ENCODE peak calls at places on chromosomes 16 and 17, in five cellular contexts. R is effector memory CD8-positive, alpha-beta T cell; U is mesenchymal stem cell; L is RWPE1; J is stimulated activated CD8-positive, alpha-beta memory T cell treated with anti-CD3 and anti-CD28 coated beads, Interleukin-4, amount 100 ng/mL, for 1 hour. I is an unnamed sample.

GRCh38 chr16:27369806-27370205 is 32.2 kb upstream of the IL21R start:
- DNase-seq in R (no peak), U (peak), L (no peak), J (no peak), I (no peak)

GRCh38 chr16:16025214-16025968 is 76.0 kb downstream of the ABCC1 start:
- DNase-seq in R (peak), U (peak), L (no peak), J (no peak), I (no peak)

GRCh38 chr17:2723505-2723996 is 12.0 kb upstream of the CLUH start:
- DNase-seq in R (no peak), U (no peak), L (no peak), J (no peak), I (no peak)

GRCh38 chr17:80872999-80873951 is 118.4 kb upstream of the CHMP6 start:
- DNase-seq in R (no peak), U (peak), L (no peak), J (no peak), I (no peak)

GRCh38 chr17:39653662-39654331 is 11.4 kb upstream of the TCAP start:
- DNase-seq in R (peak), U (no peak), L (peak), J (peak), I (no peak)

GRCh38 chr17:16929281-16929680 is 42.6 kb downstream of the TNFRSF13B start:
- DNase-seq in R (no peak), U (no peak), L (no peak), J (no peak), I (no peak)

GRCh38 chr16:81595676-81596292 is 151.2 kb downstream of the CMIP start:
- DNase-seq in R (no peak), U (peak), L (no peak), J (no peak), I (no peak)

GRCh38 chr17:39704821-39705551 is 5.1 kb downstream of the ERBB2 start:
- DNase-seq in R (no peak), U (peak), L (no peak), J (no peak), I (no peak)

GRCh38 chr17:14903810-14904209 is 361.3 kb downstream of the PMP22 start:
- DNase-seq in R (no peak), U (peak), L (no peak), J (no peak), I (no peak)

GRCh38 chr17:37373530-37374159 is 2.1 kb upstream of the C17orf78 start:
- DNase-seq in R (peak), U (peak), L (peak), J (no peak), I (no peak)

GRCh38 chr16:5176505-5176904 is 78.9 kb upstream of the EEF2KMT start:
- DNase-seq in R (no peak), U (no peak), L (no peak), J (no peak), I (no peak)

GRCh38 chr16:77271532-77272426 is 72.6 kb downstream of the SYCE1L start:
- DNase-seq in R (no peak), U (no peak), L (no peak), J (no peak), I (no peak)

GRCh38 chr16:48720266-48720665 is 110.3 kb upstream of the N4BP1 start:
- DNase-seq in R (no peak), U (no peak), L (peak), J (no peak), I (no peak)

GRCh38 chr17:40310882-40311391 is 2.0 kb downstream of the RARA start:
- DNase-seq in R (no peak), U (no peak), L (no peak), J (no peak), I (no peak)

GRCh38 chr17:69326302-69327059 is 452 bp downstream of the ABCA5 start:
- DNase-seq in R (no peak), U (peak), L (peak), J (no peak), I (no peak)

GRCh38 chr16:57091990-57092785 is at the start of gene CPNE2:
- DNase-seq in R (no peak), U (peak), L (peak), J (no peak), I (no peak)

GRCh38 chr17:63700528-63701441 is 860 bp upstream of the LIMD2 start:
- DNase-seq in R (peak), U (peak), L (no peak), J (no peak), I (no peak)

GRCh38 chr16:2596747-2597559 is 59.1 kb downstream of the PDPK1 start:
- DNase-seq in R (no peak), U (no peak), L (no peak), J (no peak), I (no peak)

GRCh38 chr17:31788571-31788946 is 70.5 kb downstream of the COPRS start:
- DNase-seq in R (no peak), U (no peak), L (peak), J (no peak), I (no peak)

GRCh38 chr16:3259097-3259496 is 2.7 kb upstream of the MEFV start:
- DNase-seq in R (no peak), U (no peak), L (no peak), J (no peak), I (no peak)